ENCODE peak calls at places on chromosomes 6 and 20, in ten cellular contexts. U is CD8-positive, alpha-beta memory T cell; P is GM04504; S is progenitor cell of endocrine pancreas; H is NCI-H2081 treated with DMSO at 0.1 percent for 48 hours; W is NCI-H2171 treated with DMSO at 0.1 percent for 48 hours; Z is uterus; X is A549; B is Daoy; I is prostate gland. C is an unnamed sample.

GRCh38 chr20:50366270-50367103 is 143.7 kb upstream of the PTPN1 start:
- DNase-seq in U (no peak), P (no peak), S (no peak), H (peak; percentile 94), W (peak; percentile 96), Z (peak; percentile 61), X (no peak), B (peak; percentile 79), I (peak; percentile 70), C (peak; percentile 83)

GRCh38 chr20:21397341-21398108 is at the start of gene NKX2-4:
- DNase-seq in U (no peak), P (no peak), S (no peak), H (no peak), W (peak; percentile 62), Z (no peak), X (no peak), B (peak; percentile 41), I (no peak), C (no peak)

GRCh38 chr20:41078329-41078728 is 49.7 kb downstream of the TOP1 start:
- DNase-seq in U (no peak), P (peak; percentile 32), S (no peak), H (no peak), W (no peak), Z (no peak), X (peak; percentile 15), B (no peak), I (peak; percentile 38), C (no peak)

GRCh38 chr20:12882832-12883506 is 125.8 kb upstream of the SPTLC3 start:
- DNase-seq in U (no peak), P (no peak), S (no peak), H (no peak), W (no peak), Z (no peak), X (no peak), B (peak; percentile 46), I (no peak), C (no peak)

GRCh38 chr20:309841-310644 is 12.7 kb downstream of the ZCCHC3 start:
- DNase-seq in U (peak; percentile 80), P (peak; percentile 98), S (peak; percentile 96), H (no peak), W (peak; percentile 100), Z (peak; percentile 99), X (no peak), B (peak; percentile 95), I (peak; percentile 85), C (peak; percentile 97)

GRCh38 chr6:30914854-30915590 is 984 bp downstream of the VARS2 start:
- DNase-seq in U (no peak), P (no peak), S (no peak), H (no peak), W (no peak), Z (peak; percentile 29), X (no peak), B (no peak), I (no peak), C (no peak)

GRCh38 chr6:30323806-30324205 is 2.9 kb upstream of the TRIM39 start:
- DNase-seq in U (no peak), P (no peak), S (no peak), H (no peak), W (no peak), Z (no peak), X (no peak), B (peak; percentile 47), I (no peak), C (no peak)

GRCh38 chr20:61765871-61766654 is 299.6 kb downstream of the TAF4 start:
- DNase-seq in U (no peak), P (no peak), S (no peak), H (no peak), W (no peak), Z (no peak), X (no peak), B (no peak), I (no peak), C (no peak)

GRCh38 chr6:34182751-34183531 is 37.1 kb upstream of the GRM4 start:
- DNase-seq in U (peak; percentile 89), P (no peak), S (no peak), H (no peak), W (no peak), Z (no peak), X (no peak), B (no peak), I (no peak), C (no peak)

GRCh38 chr6:42224222-42225042 is 6.8 kb upstream of the MRPS10 start:
- DNase-seq in U (no peak), P (peak; percentile 65), S (no peak), H (no peak), W (no peak), Z (no peak), X (peak; percentile 56), B (peak; percentile 89), I (no peak), C (no peak)

GRCh38 chr6:53373638-53374037 is 24.9 kb upstream of the ELOVL5 start:
- DNase-seq in U (no peak), P (no peak), S (no peak), H (no peak), W (no peak), Z (no peak), X (no peak), B (no peak), I (no peak), C (no peak)

GRCh38 chr20:32982617-32983458 is 21.4 kb downstream of the SUN5 start:
- DNase-seq in U (peak; percentile 41), P (no peak), S (no peak), H (no peak), W (peak; percentile 28), Z (no peak), X (no peak), B (peak; percentile 22), I (peak; percentile 6), C (no peak)

GRCh38 chr6:29696147-29697129 is 15.5 kb upstream of the ZFP57 start:
- DNase-seq in U (no peak), P (no peak), S (no peak), H (no peak), W (no peak), Z (no peak), X (peak; percentile 20), B (peak; percentile 21), I (no peak), C (no peak)

GRCh38 chr6:7446644-7447325 is 57.2 kb downstream of the RIOK1 start:
- DNase-seq in U (no peak), P (no peak), S (no peak), H (no peak), W (no peak), Z (no peak), X (no peak), B (no peak), I (no peak), C (no peak)

GRCh38 chr6:142367501-142368018 is 65.8 kb downstream of the ADGRG6 start:
- DNase-seq in U (no peak), P (no peak), S (no peak), H (no peak), W (no peak), Z (no peak), X (no peak), B (no peak), I (no peak), C (no peak)

GRCh38 chr6:134943567-134944111 is 6.3 kb downstream of the ALDH8A1 start:
- DNase-seq in U (no peak), P (no peak), S (no peak), H (no peak), W (no peak), Z (no peak), X (no peak), B (no peak), I (no peak), C (no peak)

GRCh38 chr6:128492386-128492785 is 28.0 kb downstream of the PTPRK start:
- DNase-seq in U (no peak), P (no peak), S (no peak), H (no peak), W (no peak), Z (no peak), X (no peak), B (peak; percentile 20), I (peak; percentile 52), C (no peak)

GRCh38 chr6:169326067-169326799 is 72.6 kb upstream of the THBS2 start:
- DNase-seq in U (no peak), P (no peak), S (no peak), H (no peak), W (no peak), Z (no peak), X (no peak), B (peak; percentile 60), I (no peak), C (no peak)

GRCh38 chr6:16401868-16402267 is 163.5 kb downstream of the GMPR start:
- DNase-seq in U (no peak), P (no peak), S (no peak), H (no peak), W (no peak), Z (peak; percentile 67), X (no peak), B (no peak), I (no peak), C (no peak)

GRCh38 chr6:150878347-150879213 is 13.1 kb downstream of the MTHFD1L start:
- DNase-seq in U (no peak), P (no peak), S (no peak), H (no peak), W (no peak), Z (no peak), X (no peak), B (no peak), I (no peak), C (no peak)

GRCh38 chr6:133130863-133131262 is 110.3 kb upstream of the EYA4 start:
- DNase-seq in U (no peak), P (no peak), S (no peak), H (no peak), W (no peak), Z (peak; percentile 18), X (peak; percentile 33), B (peak; percentile 90), I (peak; percentile 69), C (no peak)

GRCh38 chr20:47711046-47711752 is 74.1 kb downstream of the SULF2 start:
- DNase-seq in U (no peak), P (no peak), S (no peak), H (no peak), W (peak; percentile 45), Z (no peak), X (no peak), B (no peak), I (no peak), C (no peak)

GRCh38 chr6:48240287-48240686 is 129.3 kb upstream of the PTCHD4 start:
- DNase-seq in U (no peak), P (no peak), S (no peak), H (no peak), W (no peak), Z (no peak), X (no peak), B (no peak), I (no peak), C (no peak)

GRCh38 chr6:116012471-116012949 is 48.2 kb downstream of the FRK start:
- DNase-seq in U (no peak), P (no peak), S (no peak), H (no peak), W (no peak), Z (no peak), X (no peak), B (peak; percentile 27), I (no peak), C (no peak)

GRCh38 chr6:155314092-155314772 is at the start of gene TFB1M:
- DNase-seq in U (peak; percentile 99), P (peak; percentile 96), S (peak; percentile 96), H (peak; percentile 88), W (peak; percentile 98), Z (peak; percentile 98), X (peak; percentile 62), B (peak; percentile 100), I (peak; percentile 98), C (peak; percentile 99)

GRCh38 chr20:10641893-10642292 is 31.9 kb downstream of the JAG1 start:
- DNase-seq in U (no peak), P (no peak), S (no peak), H (no peak), W (no peak), Z (no peak), X (no peak), B (no peak), I (no peak), C (no peak)

GRCh38 chr6:159790947-159791598 is 806 bp downstream of the MRPL18 start:
- DNase-seq in U (no peak), P (no peak), S (no peak), H (no peak), W (peak; percentile 41), Z (no peak), X (no peak), B (no peak), I (no peak), C (no peak)

GRCh38 chr6:46381057-46381456 is 110.2 kb downstream of the RCAN2 start:
- DNase-seq in U (no peak), P (no peak), S (no peak), H (peak; percentile 16), W (no peak), Z (no peak), X (no peak), B (no peak), I (no peak), C (no peak)

C was measured in ureter.